ENCODE peak calls at places on chromosomes 1 and 21, in eight cellular contexts. I, H, G, P, Y, L, M and S are unnamed samples.

GRCh38 chr1:44068442-44068861 is 37.2 kb upstream of the SLC6A9 start:
- DNase-seq in M (no peak), I (no peak), P (no peak), H (no peak), Y (no peak), G (no peak), L (peak), S (no peak)

GRCh38 chr21:41932576-41933258 is 21.1 kb downstream of the C2CD2 start:
- DNase-seq in L (peak), H (no peak), I (no peak), M (no peak), G (peak), Y (no peak), P (no peak), S (no peak)

GRCh38 chr1:222257024-222257423 is 290.9 kb downstream of the HHIPL2 start:
- DNase-seq in M (no peak), Y (no peak), H (no peak), I (no peak), P (no peak), L (no peak), G (no peak), S (no peak)

GRCh38 chr1:225026701-225027100 is 97.2 kb downstream of the DNAH14 start:
- DNase-seq in G (no peak), H (no peak), I (no peak), Y (no peak), L (no peak), P (no peak), M (no peak), S (no peak)

GRCh38 chr1:224317383-224318045 is 12.5 kb downstream of the NVL start:
- DNase-seq in P (no peak), G (no peak), M (no peak), L (no peak), H (no peak), Y (no peak), I (no peak), S (no peak)

GRCh38 chr1:96076589-96076988 is 645.0 kb upstream of the PTBP2 start:
- DNase-seq in Y (no peak), P (no peak), M (no peak), G (peak), L (no peak), I (no peak), H (no peak), S (no peak)

GRCh38 chr21:33901421-33902288 is 13.9 kb downstream of the ATP5PO start:
- DNase-seq in I (peak), P (no peak), Y (no peak), H (peak), M (no peak), L (peak), G (peak), S (no peak)

GRCh38 chr21:33236799-33237198 is 7.1 kb downstream of the IFNAR2 start:
- DNase-seq in G (no peak), M (no peak), I (no peak), P (no peak), L (no peak), Y (no peak), H (no peak), S (no peak)

GRCh38 chr1:111604931-111605330 is 14.7 kb upstream of the RAP1A start:
- DNase-seq in G (peak), I (no peak), Y (no peak), M (no peak), L (peak), H (no peak), P (no peak), S (no peak)

GRCh38 chr1:183315987-183316758 is 102.0 kb downstream of the NMNAT2 start:
- DNase-seq in Y (no peak), M (no peak), P (no peak), L (no peak), H (no peak), I (no peak), G (no peak), S (no peak)

GRCh38 chr1:1293618-1294249 is 13.5 kb downstream of the SCNN1D start:
- DNase-seq in Y (no peak), M (no peak), G (no peak), H (no peak), I (no peak), P (no peak), L (no peak), S (no peak)

GRCh38 chr1:1763657-1764621 is 14.3 kb downstream of the NADK start:
- DNase-seq in P (no peak), H (no peak), I (no peak), Y (no peak), G (peak), L (no peak), M (no peak), S (no peak)

GRCh38 chr1:243550276-243550675 is 294.4 kb downstream of the SDCCAG8 start:
- DNase-seq in H (peak), I (no peak), P (no peak), M (no peak), L (no peak), G (peak), Y (no peak), S (no peak)

GRCh38 chr1:219753901-219754300 is 141.0 kb upstream of the ZC3H11B start:
- DNase-seq in M (no peak), L (no peak), Y (no peak), I (no peak), H (no peak), G (no peak), P (no peak), S (no peak)

GRCh38 chr1:203278087-203278884 is 27.0 kb upstream of the BTG2 start:
- DNase-seq in H (no peak), P (no peak), M (peak), G (peak), Y (no peak), L (no peak), I (peak), S (peak)

GRCh38 chr1:10848109-10848684 is 51.8 kb upstream of the CASZ1 start:
- DNase-seq in L (no peak), G (no peak), Y (no peak), I (no peak), P (no peak), H (no peak), M (no peak), S (no peak)

GRCh38 chr1:66752671-66753371 is 562 bp downstream of the DYNLT5 start:
- DNase-seq in Y (no peak), H (no peak), L (no peak), G (no peak), M (no peak), P (no peak), I (peak), S (no peak)

GRCh38 chr1:11727119-11727518 is 8.8 kb upstream of the AGTRAP start:
- DNase-seq in M (no peak), H (no peak), I (no peak), Y (no peak), P (no peak), G (no peak), L (no peak), S (no peak)

GRCh38 chr1:99829269-99829668 is 20.9 kb upstream of the AGL start:
- DNase-seq in G (no peak), M (no peak), H (no peak), L (no peak), Y (no peak), I (no peak), P (no peak), S (no peak)

GRCh38 chr1:245804696-245805095 is 649.9 kb downstream of the KIF26B start:
- DNase-seq in H (no peak), M (no peak), P (no peak), I (no peak), G (no peak), L (no peak), Y (no peak), S (no peak)

GRCh38 chr1:23613191-23614126 is 54.2 kb upstream of the ID3 start:
- DNase-seq in G (no peak), I (no peak), Y (no peak), P (no peak), L (no peak), H (no peak), M (no peak), S (no peak)

GRCh38 chr21:26806734-26807372 is 38.4 kb downstream of the ADAMTS1 start:
- DNase-seq in G (peak), H (no peak), I (no peak), L (no peak), M (no peak), Y (no peak), P (no peak), S (no peak)

GRCh38 chr1:213988639-213989070 is 882 bp downstream of the PROX1 start:
- DNase-seq in G (no peak), P (no peak), Y (no peak), H (no peak), M (no peak), I (no peak), L (no peak), S (no peak)

GRCh38 chr21:46532080-46532479 is 72.8 kb downstream of the S100B start:
- DNase-seq in L (no peak), H (no peak), M (no peak), Y (no peak), P (no peak), I (no peak), G (no peak), S (no peak)

GRCh38 chr21:20882462-20883415 is 115.5 kb upstream of the NCAM2 start:
- DNase-seq in Y (no peak), P (no peak), I (no peak), M (no peak), G (peak), L (no peak), H (no peak), S (no peak)